ENCODE peak calls at places on chromosomes 16 and 17, in eight cellular contexts. M is NCI-H2029 treated with DMSO at 0.1 percent for 48 hours; P is left lung; I is DMS53; J is NCI-H774; A is stimulated activated CD4-positive, alpha-beta T cell treated with anti-CD3 and anti-CD28 coated beads, Interleukin-15, amount 100 ng/mL, for 1 hour; L is mesenchymal stem cell; D is fibroblast of lung. O is an unnamed sample.

GRCh38 chr17:49514374-49514738 is 19.3 kb downstream of the NGFR start:
- DNase-seq in M (no peak), P (no peak), I (no peak), J (no peak), A (no peak), L (peak), D (no peak), O (peak)

GRCh38 chr16:30185141-30185682 is 1.8 kb downstream of the CORO1A start:
- DNase-seq in M (no peak), P (peak), I (no peak), J (no peak), A (no peak), L (no peak), D (no peak), O (no peak)

GRCh38 chr16:54077412-54077821 is 209.2 kb downstream of the IRX3 start:
- DNase-seq in M (no peak), P (no peak), I (no peak), J (no peak), A (no peak), L (peak), D (peak), O (peak)

GRCh38 chr16:57918994-57919393 is 51.9 kb downstream of the CNGB1 start:
- DNase-seq in M (no peak), P (no peak), I (no peak), J (no peak), A (no peak), L (no peak), D (no peak), O (no peak)

GRCh38 chr16:9647981-9648701 is 534.1 kb downstream of the GRIN2A start:
- DNase-seq in M (peak), P (no peak), I (peak), J (no peak), A (no peak), L (no peak), D (peak), O (peak)

GRCh38 chr16:4376126-4376819 is 4.6 kb downstream of the VASN start:
- DNase-seq in M (no peak), P (peak), I (no peak), J (no peak), A (no peak), L (no peak), D (peak), O (peak)

GRCh38 chr17:81349397-81350319 is 45.6 kb upstream of the BAHCC1 start:
- DNase-seq in M (no peak), P (no peak), I (peak), J (no peak), A (no peak), L (no peak), D (peak), O (peak)

GRCh38 chr17:14047591-14047990 is 21.7 kb upstream of the COX10 start:
- DNase-seq in M (no peak), P (no peak), I (no peak), J (no peak), A (no peak), L (no peak), D (no peak), O (no peak)

GRCh38 chr16:30747331-30747730 is 894 bp upstream of the PHKG2 start:
- DNase-seq in M (no peak), P (no peak), I (peak), J (no peak), A (no peak), L (no peak), D (peak), O (peak)

GRCh38 chr16:23521037-23521743 is 10.9 kb upstream of the GGA2 start:
- DNase-seq in M (no peak), P (no peak), I (no peak), J (no peak), A (no peak), L (no peak), D (no peak), O (no peak)

GRCh38 chr17:81666092-81666341 is 388 bp downstream of the OXLD1 start:
- DNase-seq in M (no peak), P (no peak), I (peak), J (no peak), A (no peak), L (peak), D (no peak), O (peak)